ENCODE peak calls at places on chromosomes 16 and 17, in six cellular contexts. N is K562, M is A549, R is choroid plexus epithelial cell, U is cardiac fibroblast, C is RWPE2. P is an unnamed sample.

GRCh38 chr17:27384261-27384701 is 72.0 kb upstream of the KSR1 start:
- DNase-seq in N (no peak), M (peak; percentile 44), R (peak; percentile 73), U (peak; percentile 98), C (peak; percentile 88), P (no peak)

GRCh38 chr16:30063893-30064745 is 1.4 kb upstream of the ALDOA start:
- DNase-seq in N (peak; percentile 67), M (peak; percentile 73), R (peak; percentile 63), U (peak; percentile 39), C (no peak), P (peak; percentile 84)

GRCh38 chr17:17800504-17801021 is 36.2 kb downstream of the SREBF1 start:
- DNase-seq in N (no peak), M (no peak), R (no peak), U (no peak), C (no peak), P (no peak)

GRCh38 chr16:79599837-79600635 is 501 bp downstream of the MAF start:
- DNase-seq in N (no peak), M (peak; percentile 19), R (peak; percentile 49), U (no peak), C (no peak), P (peak; percentile 55)

GRCh38 chr16:85470873-85471272 is 142.2 kb upstream of the GSE1 start:
- DNase-seq in N (no peak), M (no peak), R (no peak), U (no peak), C (no peak), P (no peak)

GRCh38 chr17:49219987-49220386 is 9.5 kb downstream of the ABI3 start:
- DNase-seq in N (no peak), M (no peak), R (no peak), U (no peak), C (no peak), P (no peak)

GRCh38 chr17:42895185-42895555 is 5.4 kb upstream of the G6PC1 start:
- DNase-seq in N (no peak), M (peak; percentile 86), R (peak; percentile 69), U (peak; percentile 90), C (no peak), P (no peak)

GRCh38 chr17:61253293-61253801 is 146.3 kb upstream of the TBX2 start:
- DNase-seq in N (no peak), M (no peak), R (no peak), U (peak; percentile 59), C (no peak), P (no peak)

GRCh38 chr17:50853781-50854180 is 12.4 kb downstream of the TOB1 start:
- DNase-seq in N (no peak), M (no peak), R (no peak), U (no peak), C (no peak), P (no peak)

GRCh38 chr16:86823895-86824671 is 245.7 kb downstream of the FOXL1 start:
- DNase-seq in N (no peak), M (no peak), R (peak; percentile 85), U (peak; percentile 91), C (no peak), P (no peak)

GRCh38 chr16:31471875-31472558 is at the start of gene TGFB1I1:
- DNase-seq in N (no peak), M (peak; percentile 56), R (peak; percentile 78), U (peak; percentile 84), C (no peak), P (peak; percentile 67)

GRCh38 chr16:19348578-19349315 is 63.2 kb downstream of the CLEC19A start:
- DNase-seq in N (no peak), M (no peak), R (no peak), U (no peak), C (no peak), P (no peak)

GRCh38 chr17:70022175-70022574 is 52.9 kb upstream of the KCNJ16 start:
- DNase-seq in N (no peak), M (no peak), R (no peak), U (no peak), C (no peak), P (no peak)

GRCh38 chr17:77872714-77873517 is 85.6 kb upstream of the TNRC6C start:
- DNase-seq in N (no peak), M (no peak), R (no peak), U (no peak), C (no peak), P (no peak)

GRCh38 chr16:49510676-49511305 is 137.2 kb downstream of the C16orf78 start:
- DNase-seq in N (no peak), M (no peak), R (no peak), U (no peak), C (no peak), P (no peak)

GRCh38 chr17:40015005-40015997 is at the start of gene CSF3:
- DNase-seq in N (no peak), M (no peak), R (no peak), U (peak; percentile 93), C (no peak), P (no peak)

GRCh38 chr17:44113868-44114840 is 9.3 kb downstream of the HDAC5 start:
- DNase-seq in N (no peak), M (no peak), R (no peak), U (no peak), C (no peak), P (no peak)

GRCh38 chr17:4728124-4728523 is 3.1 kb upstream of the MED11 start:
- DNase-seq in N (no peak), M (no peak), R (no peak), U (no peak), C (no peak), P (no peak)

GRCh38 chr16:75921281-75921680 is 195.0 kb upstream of the CPHXL start:
- DNase-seq in N (no peak), M (no peak), R (no peak), U (no peak), C (no peak), P (no peak)

GRCh38 chr17:42342242-42343008 is 45.8 kb downstream of the STAT3 start:
- DNase-seq in N (peak; percentile 38), M (no peak), R (peak; percentile 85), U (peak; percentile 51), C (no peak), P (peak; percentile 38)

GRCh38 chr16:56583351-56583910 is 5.9 kb upstream of the MT3 start:
- DNase-seq in N (no peak), M (no peak), R (no peak), U (no peak), C (no peak), P (no peak)

GRCh38 chr17:63435681-63436522 is 10.2 kb downstream of the CYB561 start:
- DNase-seq in N (no peak), M (peak; percentile 48), R (no peak), U (no peak), C (no peak), P (peak; percentile 60)

GRCh38 chr17:20291853-20292252 is 175.5 kb downstream of the LGALS9B start:
- DNase-seq in N (no peak), M (no peak), R (no peak), U (no peak), C (no peak), P (no peak)

GRCh38 chr16:52460652-52461172 is 86.2 kb downstream of the TOX3 start:
- DNase-seq in N (no peak), M (no peak), R (no peak), U (no peak), C (no peak), P (no peak)

GRCh38 chr16:89119161-89119621 is 25.5 kb downstream of the ACSF3 start:
- DNase-seq in N (no peak), M (no peak), R (no peak), U (no peak), C (no peak), P (no peak)

GRCh38 chr16:29821663-29822115 is 1.4 kb downstream of the MVP start:
- DNase-seq in N (no peak), M (peak; percentile 74), R (peak; percentile 86), U (peak; percentile 78), C (no peak), P (no peak)

GRCh38 chr17:65123757-65124675 is 13.2 kb upstream of the RGS9 start:
- DNase-seq in N (no peak), M (no peak), R (no peak), U (peak; percentile 80), C (no peak), P (no peak)

GRCh38 chr17:14321476-14321949 is 20.6 kb downstream of the HS3ST3B1 start:
- DNase-seq in N (no peak), M (no peak), R (peak; percentile 53), U (no peak), C (no peak), P (no peak)

GRCh38 chr16:75742424-75743047 is 16.2 kb upstream of the CPHXL start:
- DNase-seq in N (no peak), M (no peak), R (no peak), U (peak; percentile 8), C (no peak), P (no peak)

GRCh38 chr16:17397499-17397891 is 73.3 kb downstream of the XYLT1 start:
- DNase-seq in N (peak; percentile 42), M (peak; percentile 41), R (peak; percentile 25), U (peak; percentile 69), C (no peak), P (no peak)

GRCh38 chr16:27728691-27729090 is 178.7 kb downstream of the KATNIP start:
- DNase-seq in N (no peak), M (no peak), R (no peak), U (no peak), C (no peak), P (no peak)

GRCh38 chr17:3207367-3207766 is at the start of gene OR1A1:
- DNase-seq in N (no peak), M (no peak), R (no peak), U (no peak), C (no peak), P (no peak)
- TF ChIP-seq CTCF in N (no peak), M (no peak), R (no peak), U (no peak), C (no peak), P (no peak)

GRCh38 chr17:2239170-2239551 is 64.4 kb downstream of the SMG6 start:
- DNase-seq in N (no peak), M (no peak), R (no peak), U (no peak), C (no peak), P (no peak)
- TF ChIP-seq CTCF in N (no peak), M (no peak), R (no peak), U (no peak), C (no peak), P (no peak)

GRCh38 chr16:10944249-10945064 is at the start of gene CLEC16A:
- DNase-seq in N (peak; percentile 94), M (peak; percentile 94), R (peak; percentile 98), U (peak; percentile 97), C (peak; percentile 97), P (peak; percentile 94)
- TF ChIP-seq CTCF in N (peak; percentile 9), M (no peak), R (no peak), U (no peak), C (no peak), P (no peak)

GRCh38 chr16:50884066-50884860 is 142.4 kb downstream of the CYLD start:
- DNase-seq in N (peak; percentile 72), M (no peak), R (no peak), U (no peak), C (no peak), P (peak; percentile 65)
- TF ChIP-seq CTCF in N (peak; percentile 60), M (no peak), R (peak; percentile 15), U (peak; percentile 19), C (peak; percentile 42), P (peak; percentile 49)

GRCh38 chr17:34146440-34147043 is 108.5 kb upstream of the CCL2 start:
- DNase-seq in N (peak; percentile 71), M (peak; percentile 44), R (no peak), U (peak; percentile 4), C (no peak), P (peak; percentile 71)
- TF ChIP-seq CTCF in N (peak; percentile 90), M (peak; percentile 48), R (peak; percentile 20), U (peak; percentile 13), C (peak; percentile 71), P (peak; percentile 54)

P was measured in GM20000.